ENCODE peak calls at places on chromosomes 6 and 20, in five cellular contexts. One of them, this sample, is unnamed.

GRCh38 chr6:132797975-132798819 is at the start of gene SLC18B1:
- DNase-seq in amniotic stem cell: no peak
- DNase-seq in activated CD8-positive, alpha-beta memory T cell treated with anti-CD3 and anti-CD28 coated beads for 4 hours: peak; percentile 16
- DNase-seq in NAMALWA: peak; percentile 43
- DNase-seq in T-helper 9 cell: peak; percentile 56
- DNase-seq in this sample: no peak

GRCh38 chr6:155524249-155524651 is 68.6 kb upstream of the NOX3 start:
- DNase-seq in amniotic stem cell: no peak
- DNase-seq in activated CD8-positive, alpha-beta memory T cell treated with anti-CD3 and anti-CD28 coated beads for 4 hours: no peak
- DNase-seq in NAMALWA: no peak
- DNase-seq in T-helper 9 cell: no peak
- DNase-seq in this sample: no peak

GRCh38 chr6:37131104-37131959 is 38.6 kb upstream of the PIM1 start:
- DNase-seq in amniotic stem cell: no peak
- DNase-seq in activated CD8-positive, alpha-beta memory T cell treated with anti-CD3 and anti-CD28 coated beads for 4 hours: no peak
- DNase-seq in NAMALWA: no peak
- DNase-seq in T-helper 9 cell: no peak
- DNase-seq in this sample: no peak

GRCh38 chr20:63619505-63619904 is 7.4 kb downstream of the GMEB2 start:
- DNase-seq in amniotic stem cell: no peak
- DNase-seq in activated CD8-positive, alpha-beta memory T cell treated with anti-CD3 and anti-CD28 coated beads for 4 hours: no peak
- DNase-seq in NAMALWA: no peak
- DNase-seq in T-helper 9 cell: no peak
- DNase-seq in this sample: no peak

GRCh38 chr6:154848580-154848979 is 115.4 kb downstream of the SCAF8 start:
- DNase-seq in amniotic stem cell: no peak
- DNase-seq in activated CD8-positive, alpha-beta memory T cell treated with anti-CD3 and anti-CD28 coated beads for 4 hours: no peak
- DNase-seq in NAMALWA: no peak
- DNase-seq in T-helper 9 cell: no peak
- DNase-seq in this sample: peak; percentile 5

GRCh38 chr6:7467007-7467897 is 74.2 kb upstream of the DSP start:
- DNase-seq in amniotic stem cell: no peak
- DNase-seq in activated CD8-positive, alpha-beta memory T cell treated with anti-CD3 and anti-CD28 coated beads for 4 hours: no peak
- DNase-seq in NAMALWA: no peak
- DNase-seq in T-helper 9 cell: no peak
- DNase-seq in this sample: no peak

GRCh38 chr6:136103763-136104311 is 146.3 kb downstream of the MTFR2 start:
- DNase-seq in amniotic stem cell: no peak
- DNase-seq in activated CD8-positive, alpha-beta memory T cell treated with anti-CD3 and anti-CD28 coated beads for 4 hours: no peak
- DNase-seq in NAMALWA: no peak
- DNase-seq in T-helper 9 cell: no peak
- DNase-seq in this sample: no peak

GRCh38 chr6:135876048-135876447 is 24.5 kb downstream of the PDE7B start:
- DNase-seq in amniotic stem cell: no peak
- DNase-seq in activated CD8-positive, alpha-beta memory T cell treated with anti-CD3 and anti-CD28 coated beads for 4 hours: no peak
- DNase-seq in NAMALWA: no peak
- DNase-seq in T-helper 9 cell: no peak
- DNase-seq in this sample: no peak

GRCh38 chr20:44166477-44166876 is 20.5 kb downstream of the JPH2 start:
- DNase-seq in amniotic stem cell: no peak
- DNase-seq in activated CD8-positive, alpha-beta memory T cell treated with anti-CD3 and anti-CD28 coated beads for 4 hours: no peak
- DNase-seq in NAMALWA: no peak
- DNase-seq in T-helper 9 cell: no peak
- DNase-seq in this sample: no peak

GRCh38 chr20:57387463-57387862 is 3.7 kb upstream of the RBM38 start:
- DNase-seq in amniotic stem cell: no peak
- DNase-seq in activated CD8-positive, alpha-beta memory T cell treated with anti-CD3 and anti-CD28 coated beads for 4 hours: no peak
- DNase-seq in NAMALWA: peak; percentile 49
- DNase-seq in T-helper 9 cell: no peak
- DNase-seq in this sample: no peak